ENCODE peak calls at places on chromosomes 16 and 17, in four cellular contexts. V is mesendoderm, W is ascending aorta, H is mucosa of gallbladder. N is an unnamed sample.

GRCh38 chr17:20092973-20093626 is 83.9 kb downstream of the SPECC1 start:
- DNase-seq in V (peak), W (no peak), H (no peak), N (peak)

GRCh38 chr16:81238296-81239011 is at the start of gene BCO1:
- DNase-seq in V (peak), W (no peak), H (peak), N (peak)

GRCh38 chr17:82239926-82240505 is 11.2 kb downstream of the SLC16A3 start:
- DNase-seq in V (no peak), W (no peak), H (no peak), N (no peak)

GRCh38 chr17:81053043-81053970 is 18.4 kb downstream of the BAIAP2 start:
- DNase-seq in V (no peak), W (no peak), H (no peak), N (no peak)

GRCh38 chr17:82843904-82844640 is 4.2 kb upstream of the ZNF750 start:
- DNase-seq in V (no peak), W (no peak), H (no peak), N (no peak)

GRCh38 chr17:6453279-6454024 is 9.2 kb downstream of the PIMREG start:
- DNase-seq in V (no peak), W (no peak), H (no peak), N (no peak)

GRCh38 chr17:56834380-56835258 is 668 bp downstream of the DGKE start:
- DNase-seq in V (peak), W (no peak), H (peak), N (peak)

GRCh38 chr16:10729649-10730048 is 14.0 kb upstream of the NUBP1 start:
- DNase-seq in V (peak), W (no peak), H (no peak), N (peak)

GRCh38 chr17:4974064-4974670 is 6.5 kb upstream of the SPAG7 start:
- DNase-seq in V (no peak), W (no peak), H (no peak), N (no peak)

GRCh38 chr17:82668631-82669099 is 20.4 kb upstream of the WDR45B start:
- DNase-seq in V (peak), W (no peak), H (peak), N (peak)

N was measured in left kidney.